ENCODE peak calls at places on chromosomes 4 and X, in seven cellular contexts. V, N, I, U, B, H and A are unnamed samples.

GRCh38 chr4:139014391-139015268 is 951 bp upstream of the NOCT start:
- DNase-seq in V (peak; percentile 91), N (peak; percentile 94), I (peak; percentile 39), U (no peak), B (no peak), H (peak; percentile 92), A (peak; percentile 94)

GRCh38 chrX:153551135-153551534 is 33.7 kb downstream of the ATP2B3 start:
- DNase-seq in V (no peak), N (no peak), I (no peak), U (no peak), B (no peak), H (peak; percentile 16), A (no peak)

GRCh38 chr4:31674313-31674947 is 954.3 kb downstream of the PCDH7 start:
- DNase-seq in V (no peak), N (no peak), I (no peak), U (peak; percentile 1), B (no peak), H (peak; percentile 16), A (no peak)

GRCh38 chr4:173504181-173504503 is 25.9 kb downstream of the HAND2 start:
- DNase-seq in V (no peak), N (no peak), I (no peak), U (no peak), B (peak; percentile 58), H (no peak), A (no peak)

GRCh38 chrX:38109042-38109904 is 102.9 kb downstream of the SYTL5 start:
- DNase-seq in V (no peak), N (no peak), I (peak; percentile 27), U (no peak), B (no peak), H (no peak), A (no peak)

GRCh38 chr4:55407119-55407518 is 11.4 kb downstream of the TMEM165 start:
- DNase-seq in V (no peak), N (no peak), I (no peak), U (no peak), B (no peak), H (no peak), A (no peak)

GRCh38 chrX:109281478-109282275 is 200.2 kb downstream of the GUCY2F start:
- DNase-seq in V (no peak), N (no peak), I (no peak), U (no peak), B (no peak), H (peak; percentile 31), A (peak; percentile 43)

GRCh38 chr4:152997771-152998487 is 61.8 kb downstream of the FHDC1 start:
- DNase-seq in V (no peak), N (no peak), I (no peak), U (no peak), B (no peak), H (no peak), A (no peak)

GRCh38 chr4:183906736-183907651 is 1.9 kb downstream of the STOX2 start:
- DNase-seq in V (no peak), N (no peak), I (no peak), U (no peak), B (no peak), H (no peak), A (peak; percentile 8)

GRCh38 chrX:12871181-12871580 is 4.3 kb downstream of the TLR7 start:
- DNase-seq in V (no peak), N (no peak), I (no peak), U (no peak), B (no peak), H (no peak), A (no peak)

DNA sequence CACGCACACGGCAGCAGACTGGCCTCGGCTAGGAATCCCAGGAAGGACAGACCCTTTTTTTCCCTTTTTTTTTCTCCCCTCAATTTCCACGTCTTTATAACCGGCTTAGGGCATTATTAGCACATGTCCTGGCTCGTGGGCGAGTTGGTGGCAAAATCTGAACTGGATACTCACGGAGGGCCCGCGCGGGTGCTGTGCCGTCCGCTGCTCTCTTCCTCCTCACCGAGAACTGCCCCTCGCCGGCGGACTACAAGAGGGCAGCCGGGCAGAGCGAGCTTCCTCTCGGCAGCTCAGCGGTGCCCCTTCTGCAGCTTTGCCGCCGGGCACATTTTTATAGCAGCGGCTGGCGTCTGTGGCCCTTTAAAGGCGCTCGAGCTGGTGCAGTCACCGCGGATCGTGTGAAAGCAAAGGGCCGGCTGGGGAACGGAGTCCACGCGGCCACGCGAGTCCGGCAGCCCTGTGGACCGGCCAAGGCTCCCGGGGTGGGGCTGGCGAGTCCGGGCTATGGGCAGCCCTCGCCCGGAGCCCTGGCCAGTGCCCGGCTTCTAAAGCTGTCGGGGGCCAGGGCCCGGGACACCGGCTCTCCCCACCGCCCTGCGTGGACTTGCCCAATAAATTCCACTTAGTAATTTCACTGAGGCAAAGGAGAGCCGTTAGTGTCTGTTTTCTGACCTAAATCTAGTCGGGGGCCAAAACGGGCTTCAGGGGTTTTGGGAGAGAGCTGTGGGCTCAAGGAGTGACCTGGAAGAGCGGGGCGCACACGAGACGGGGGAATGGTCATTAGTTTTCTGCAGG is 1.3 kb upstream of the CITED1 start:
- DNase-seq in V (peak; percentile 24), N (no peak), I (peak; percentile 68), U (no peak), B (no peak), H (peak; percentile 45), A (peak; percentile 73)
- H3K4me3 ChIP-seq in V (peak overlapping the region; percentile 38), N (peak overlapping the region; percentile 38), I (peak overlapping the region; percentile 38), U (no peak overlapping the region), B (peak overlapping the region; percentile 25), H (peak overlapping the region; percentile 55), A (peak overlapping the region; percentile 39)

DNA sequence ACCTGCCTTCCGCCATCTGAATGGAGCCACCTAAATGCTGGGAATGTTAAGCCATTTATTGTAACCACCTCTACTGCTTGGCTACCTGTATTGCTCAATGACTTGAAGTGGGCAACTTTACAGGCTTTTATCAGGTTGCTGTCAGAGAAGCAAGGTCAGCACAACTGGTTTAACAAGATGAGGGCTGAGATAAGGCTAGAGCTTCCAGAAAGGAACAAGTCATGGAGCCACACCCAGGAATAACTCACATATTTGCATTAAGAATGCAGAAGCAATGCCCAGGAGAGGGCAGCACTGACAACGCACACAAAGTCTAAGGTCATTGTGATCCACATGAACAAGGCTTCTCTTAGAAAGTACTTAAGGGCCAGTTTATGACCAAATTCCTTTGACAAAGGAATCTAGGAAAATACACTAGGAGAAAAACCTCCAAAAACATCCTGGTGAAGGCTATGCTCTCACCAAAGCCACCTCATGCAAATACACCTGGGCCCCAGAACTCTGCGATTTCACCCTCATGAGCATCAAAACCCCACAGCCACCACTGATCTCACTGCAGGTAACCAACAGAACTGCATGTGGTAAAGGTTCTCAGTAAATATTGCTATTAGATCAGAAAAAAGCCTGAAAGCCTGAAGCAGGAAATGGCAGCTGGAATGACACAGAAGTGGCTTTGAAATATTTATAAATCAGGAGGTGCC is 15.0 kb upstream of the STS start:
- DNase-seq in V (peak; percentile 48), N (no peak), I (peak; percentile 93), U (peak; percentile 69), B (no peak), H (peak; percentile 86), A (peak; percentile 79)
- TF ChIP-seq CTCF in V (peak; percentile 68), N (peak; percentile 57), I (peak; percentile 40), U (peak; percentile 77), B (no peak), H (peak; percentile 83), A (peak; percentile 65)

GRCh38 chrX:100645106-100645505 is 1.1 kb downstream of the SRPX2 start:
- DNase-seq in V (no peak), N (no peak), I (no peak), U (no peak), B (no peak), H (no peak), A (no peak)
- H3K4me3 ChIP-seq in V (peak overlapping the region; percentile 3), N (peak overlapping the region; percentile 53), I (no peak overlapping the region), U (no peak overlapping the region), B (no peak overlapping the region), H (peak overlapping the region; percentile 68), A (peak overlapping the region; percentile 51)

GRCh38 chrX:8728932-8729331 is 3.0 kb downstream of the ANOS1 start:
- DNase-seq in V (no peak), N (no peak), I (no peak), U (no peak), B (no peak), H (no peak), A (no peak)

GRCh38 chrX:8726031-8726652 is 5.8 kb downstream of the ANOS1 start:
- DNase-seq in V (no peak), N (no peak), I (no peak), U (no peak), B (no peak), H (no peak), A (no peak)

GRCh38 chrX:8721536-8721935 is 10.4 kb downstream of the ANOS1 start:
- DNase-seq in V (no peak), N (no peak), I (no peak), U (no peak), B (no peak), H (no peak), A (no peak)

DNA sequence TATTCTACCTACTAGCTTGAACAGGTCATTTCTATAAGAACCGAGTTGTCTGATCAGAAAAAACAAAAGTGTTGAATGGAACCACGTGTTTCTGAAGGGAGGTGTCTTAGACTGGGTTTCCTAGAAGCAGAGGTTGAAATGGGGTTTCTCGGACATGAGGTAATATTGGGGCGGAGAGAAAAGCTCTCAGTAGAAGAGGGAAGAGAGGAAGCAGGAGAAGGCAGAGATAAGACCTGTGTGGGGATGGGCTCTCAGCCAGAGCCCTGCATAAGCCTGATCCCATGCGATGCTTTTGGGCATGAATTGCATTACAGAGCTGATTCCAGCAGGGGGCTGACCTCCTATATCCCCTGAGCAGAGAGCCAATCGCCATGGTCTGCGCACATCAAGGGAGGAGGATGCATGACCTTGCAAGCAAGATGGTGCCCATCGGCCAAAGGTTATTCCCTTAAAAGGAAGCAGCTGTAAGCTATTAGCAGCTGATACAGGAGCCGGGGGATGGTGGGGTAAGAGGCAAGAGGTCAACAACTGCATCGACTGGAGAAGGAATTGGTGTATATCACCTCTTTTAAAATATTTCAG is 7.7 kb downstream of the ANOS1 start:
- DNase-seq in V (no peak), N (no peak), I (no peak), U (no peak), B (no peak), H (no peak), A (no peak)
- TF ChIP-seq CTCF in V (no peak), N (peak; percentile 3), I (no peak), U (peak; percentile 15), B (no peak), H (peak; percentile 40), A (no peak)

GRCh38 chrX:100643943-100644587 is at the start of gene SRPX2:
- DNase-seq in V (peak; percentile 65), N (peak; percentile 63), I (no peak), U (no peak), B (no peak), H (peak; percentile 81), A (peak; percentile 89)
- H3K4me3 ChIP-seq in V (peak within 1 kb of the TSS; percentile 27), N (peak within 1 kb of the TSS; percentile 53), I (no peak within 1 kb of the TSS), U (no peak within 1 kb of the TSS), B (no peak within 1 kb of the TSS), H (peak within 1 kb of the TSS; percentile 68), A (peak within 1 kb of the TSS; percentile 51)

DNA sequence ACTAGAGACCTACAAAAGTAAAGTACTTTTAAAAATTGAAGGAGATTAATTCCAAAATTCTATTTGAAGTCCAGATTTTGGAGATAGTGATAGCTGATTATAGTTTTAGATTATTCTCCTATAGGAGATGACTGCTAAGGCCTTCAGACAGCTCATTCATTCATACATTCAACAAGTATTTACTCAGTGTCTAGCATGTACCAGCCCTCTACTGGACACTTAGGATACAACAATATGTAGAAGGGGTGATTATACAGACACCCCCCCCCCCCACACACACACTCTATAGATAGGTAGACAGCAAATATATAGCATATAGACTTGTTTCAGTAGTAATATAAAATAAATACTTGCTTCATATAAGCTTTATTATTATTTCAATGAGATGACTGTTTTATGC is 60.4 kb upstream of the TAF9B start:
- DNase-seq in V (no peak), N (peak; percentile 4), I (no peak), U (peak; percentile 24), B (no peak), H (peak; percentile 7), A (peak; percentile 0)
- TF ChIP-seq CTCF in V (no peak), N (peak; percentile 16), I (no peak), U (peak; percentile 65), B (no peak), H (peak; percentile 32), A (peak; percentile 32)